ENCODE peak calls at places on chromosomes 1 and 21, in six cellular contexts. U is fibroblast of lung, X is DMS53, F is HCT116, E is cardiac fibroblast, G is endothelial cell. O is an unnamed sample.

GRCh38 chr1:117661027-117661426 is 55.2 kb downstream of the TENT5C start:
- DNase-seq in U (no peak), E (no peak), G (no peak), X (no peak), F (no peak), O (no peak)

GRCh38 chr1:167693425-167694045 is 28.2 kb upstream of the MPZL1 start:
- DNase-seq in U (no peak), X (no peak), F (no peak), G (no peak), E (no peak), O (no peak)

GRCh38 chr1:234213576-234214128 is 159.6 kb upstream of the COA6 start:
- DNase-seq in U (no peak), F (no peak), E (no peak), G (no peak), X (peak), O (no peak)

GRCh38 chr1:235736263-235736662 is 86.7 kb upstream of the GNG4 start:
- DNase-seq in X (peak), F (no peak), U (no peak), E (no peak), G (no peak), O (no peak)

GRCh38 chr1:206465951-206466350 is 4.3 kb upstream of the IKBKE start:
- DNase-seq in F (no peak), U (no peak), X (no peak), G (no peak), E (no peak), O (no peak)

GRCh38 chr1:230237805-230238204 is 170.8 kb downstream of the GALNT2 start:
- DNase-seq in E (no peak), G (no peak), X (no peak), U (no peak), F (no peak), O (no peak)

GRCh38 chr1:111603979-111604378 is 15.6 kb upstream of the RAP1A start:
- DNase-seq in E (no peak), U (no peak), F (no peak), X (no peak), G (no peak), O (no peak)

GRCh38 chr21:25925064-25925463 is 190.3 kb downstream of the GABPA start:
- DNase-seq in F (no peak), G (no peak), U (peak), X (no peak), E (no peak), O (peak)

GRCh38 chr1:58586296-58586695 is 9.2 kb upstream of the TACSTD2 start:
- DNase-seq in X (no peak), F (no peak), E (peak), G (no peak), U (peak), O (no peak)

GRCh38 chr1:3611170-3612019 is at the start of gene MEGF6:
- DNase-seq in X (peak), G (peak), E (no peak), U (peak), F (peak), O (peak)

GRCh38 chr1:107748529-107748928 is 216.5 kb downstream of the VAV3 start:
- DNase-seq in U (peak), E (peak), F (no peak), X (peak), G (no peak), O (peak)

GRCh38 chr1:58803858-58804257 is 20.0 kb upstream of the JUN start:
- DNase-seq in U (no peak), E (no peak), X (no peak), G (no peak), F (no peak), O (no peak)

GRCh38 chr1:159900086-159900680 is at the start of gene CFAP45:
- DNase-seq in X (peak), E (peak), G (peak), F (peak), U (peak), O (peak)